ENCODE peak calls at places on chromosomes 7 and 10, in six cellular contexts. Q, C, B, S, F and L are unnamed samples.

GRCh38 chr7:40232242-40232929 is 97.6 kb downstream of the SUGCT start:
- DNase-seq in F (no peak), C (peak; percentile 57), B (no peak), S (no peak), Q (no peak), L (no peak)

GRCh38 chr7:87886875-87887274 is 10.6 kb downstream of the DBF4 start:
- DNase-seq in C (no peak), S (no peak), Q (no peak), F (no peak), B (no peak), L (no peak)

GRCh38 chr10:72503241-72503640 is 122.6 kb downstream of the MICU1 start:
- DNase-seq in C (no peak), S (peak; percentile 25), B (no peak), F (no peak), Q (no peak), L (no peak)

GRCh38 chr7:3157541-3158287 is 114.0 kb upstream of the CARD11 start:
- DNase-seq in Q (no peak), C (peak; percentile 16), S (no peak), B (no peak), F (no peak), L (no peak)

GRCh38 chr7:45140827-45141226 is 16.8 kb upstream of the RAMP3 start:
- DNase-seq in Q (no peak), S (no peak), C (no peak), B (no peak), F (no peak), L (no peak)

GRCh38 chr7:96826089-96826488 is 116.4 kb upstream of the SEM1 start:
- DNase-seq in Q (no peak), B (no peak), C (peak; percentile 4), S (no peak), F (no peak), L (no peak)

GRCh38 chr7:985915-986741 is 3.1 kb downstream of the CYP2W1 start:
- DNase-seq in C (peak; percentile 45), F (no peak), B (no peak), Q (no peak), S (no peak), L (no peak)

GRCh38 chr7:156034397-156034796 is 222.1 kb upstream of the SHH start:
- DNase-seq in C (no peak), S (no peak), F (no peak), Q (no peak), B (no peak), L (no peak)

GRCh38 chr10:34294137-34294536 is 521.0 kb downstream of the PARD3 start:
- DNase-seq in B (no peak), S (no peak), F (no peak), C (no peak), Q (no peak), L (no peak)

GRCh38 chr10:65950075-65950474 is 975.8 kb upstream of the LRRTM3 start:
- DNase-seq in B (no peak), Q (no peak), S (no peak), C (no peak), F (no peak), L (no peak)

GRCh38 chr10:71666607-71667373 is 52.8 kb downstream of the C10orf105 start:
- DNase-seq in Q (no peak), F (no peak), S (no peak), B (no peak), C (no peak), L (no peak)

GRCh38 chr7:35401217-35401879 is 147.4 kb upstream of the TBX20 start:
- DNase-seq in F (no peak), C (no peak), B (no peak), Q (no peak), S (no peak), L (no peak)

GRCh38 chr10:69634759-69635425 is 4.8 kb downstream of the FAM241B start:
- DNase-seq in B (no peak), Q (peak; percentile 65), F (no peak), C (no peak), S (no peak), L (peak; percentile 57)

GRCh38 chr10:69057261-69057950 is 30.5 kb upstream of the SRGN start:
- DNase-seq in B (no peak), C (no peak), Q (no peak), S (peak; percentile 57), F (no peak), L (no peak)

GRCh38 chr10:33878238-33878637 is 543.8 kb upstream of the NRP1 start:
- DNase-seq in F (no peak), B (no peak), C (no peak), S (no peak), Q (no peak), L (no peak)

GRCh38 chr7:618539-619355 is 99.1 kb upstream of the PDGFA start:
- DNase-seq in B (peak; percentile 38), F (peak; percentile 73), C (no peak), S (no peak), Q (no peak), L (no peak)

GRCh38 chr7:125358551-125359167 is 429.0 kb upstream of the POT1 start:
- DNase-seq in Q (no peak), S (no peak), B (no peak), C (no peak), F (no peak), L (no peak)

GRCh38 chr7:35581564-35581963 is 113.4 kb downstream of the HERPUD2 start:
- DNase-seq in C (no peak), F (no peak), B (no peak), S (no peak), Q (no peak), L (no peak)

GRCh38 chr10:119620241-119620753 is 23.5 kb upstream of the TIAL1 start:
- DNase-seq in F (no peak), C (no peak), B (no peak), S (no peak), Q (no peak), L (no peak)

GRCh38 chr7:36943591-36944430 is 219.5 kb upstream of the AOAH start:
- DNase-seq in S (no peak), F (no peak), Q (no peak), B (no peak), C (no peak), L (no peak)

GRCh38 chr7:52749880-52750279 is 285.6 kb upstream of the POM121L12 start:
- DNase-seq in C (no peak), Q (no peak), S (no peak), F (no peak), B (no peak), L (no peak)

GRCh38 chr10:32121648-32122047 is 65.4 kb upstream of the KIF5B start:
- DNase-seq in B (no peak), F (no peak), S (no peak), Q (no peak), C (no peak), L (no peak)

GRCh38 chr10:6175329-6176055 is 27.2 kb upstream of the PFKFB3 start:
- DNase-seq in C (no peak), B (peak; percentile 87), S (no peak), Q (no peak), F (no peak), L (no peak)

GRCh38 chr7:122675011-122675410 is 23.9 kb downstream of the RNF133 start:
- DNase-seq in C (peak; percentile 17), B (no peak), F (no peak), Q (no peak), S (no peak), L (no peak)

GRCh38 chr7:2209146-2209960 is 23.4 kb downstream of the MAD1L1 start:
- DNase-seq in C (peak; percentile 75), S (peak; percentile 46), F (peak; percentile 48), Q (no peak), B (peak; percentile 85), L (peak; percentile 92)

GRCh38 chr10:79320785-79321493 is 26.3 kb upstream of the PPIF start:
- DNase-seq in S (no peak), B (peak; percentile 57), Q (no peak), C (no peak), F (no peak), L (no peak)

GRCh38 chr10:35561670-35562069 is 43.5 kb upstream of the GJD4 start:
- DNase-seq in B (peak; percentile 56), C (no peak), Q (peak; percentile 53), S (no peak), F (no peak), L (no peak)

GRCh38 chr10:112356686-112357085 is 17.2 kb upstream of the ACSL5 start:
- DNase-seq in C (no peak), S (no peak), F (no peak), B (no peak), Q (no peak), L (no peak)

GRCh38 chr7:95028683-95029082 is 121.3 kb downstream of the PPP1R9A start:
- DNase-seq in S (no peak), B (no peak), Q (no peak), C (peak; percentile 3), F (no peak), L (no peak)

GRCh38 chr7:270351-270983 is 19.5 kb upstream of the FOXL3 start:
- DNase-seq in S (no peak), B (no peak), C (no peak), F (no peak), Q (no peak), L (no peak)

GRCh38 chr7:117590191-117590590 is 110.4 kb downstream of the CFTR start:
- DNase-seq in B (no peak), Q (no peak), F (no peak), C (no peak), S (no peak), L (no peak)

GRCh38 chr7:26629696-26630095 is 234.7 kb downstream of the SKAP2 start:
- DNase-seq in F (no peak), C (no peak), S (no peak), B (no peak), Q (no peak), L (no peak)
- TF ChIP-seq CTCF in F (no peak), C (no peak), S (no peak), B (no peak), Q (no peak), L (no peak)

DNA sequence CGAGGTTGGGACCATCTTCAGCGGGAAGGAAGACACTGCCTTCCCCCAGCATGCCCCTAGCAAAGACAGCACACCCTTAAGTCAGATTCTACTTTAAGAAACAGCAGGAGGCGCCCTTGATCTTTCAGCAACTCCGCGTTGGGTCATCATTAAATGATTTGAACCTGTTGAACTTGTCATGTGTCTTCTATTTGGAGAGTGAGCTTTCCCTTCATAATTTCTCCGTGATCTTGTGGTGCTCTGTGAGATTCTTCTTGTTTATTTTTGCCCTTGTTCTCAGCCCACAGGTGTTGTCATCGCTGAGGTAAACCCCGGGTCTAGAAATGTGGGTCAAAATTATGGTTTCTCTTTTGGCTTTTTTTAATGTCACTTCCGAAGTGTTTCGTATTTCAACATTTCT is 49.5 kb upstream of the PITRM1 start:
- DNase-seq in S (no peak), F (no peak), C (no peak), B (no peak), Q (no peak), L (no peak)
- TF ChIP-seq CTCF in S (no peak), F (no peak), C (no peak), B (no peak), Q (no peak), L (no peak)

GRCh38 chr7:129828989-129829676 is 123.6 kb downstream of the UBE2H start:
- DNase-seq in C (no peak), F (peak; percentile 11), Q (no peak), B (no peak), S (no peak), L (no peak)
- TF ChIP-seq CTCF in C (no peak), F (no peak), Q (no peak), B (no peak), S (no peak), L (no peak)

GRCh38 chr7:16450366-16450765 is 15.2 kb downstream of the SOSTDC1 start:
- DNase-seq in F (no peak), C (no peak), B (no peak), S (no peak), Q (no peak), L (no peak)

GRCh38 chr7:16460789-16461465 is 4.6 kb downstream of the SOSTDC1 start:
- DNase-seq in S (no peak), C (no peak), B (no peak), Q (no peak), F (no peak), L (no peak)

GRCh38 chr7:16455591-16455990 is 9.9 kb downstream of the SOSTDC1 start:
- DNase-seq in Q (no peak), F (no peak), C (no peak), S (no peak), B (no peak), L (no peak)
- TF ChIP-seq CTCF in Q (no peak), F (no peak), C (no peak), S (no peak), B (no peak), L (no peak)